ENCODE peak calls at places on chromosomes 4 and X, in four cellular contexts. Z is WTC11, U is A549, X is SK-N-SH. D is an unnamed sample.

GRCh38 chr4:153634737-153635353 is 49.2 kb upstream of the TLR2 start:
- DNase-seq in X (peak), U (peak), Z (no peak), D (peak)

GRCh38 chr4:146776691-146777090 is 138.0 kb downstream of the POU4F2 start:
- DNase-seq in X (no peak), U (no peak), Z (no peak), D (no peak)

GRCh38 chrX:101057095-101057714 is 5.3 kb upstream of the TRMT2B start:
- DNase-seq in Z (no peak), U (no peak), X (no peak), D (peak)

GRCh38 chr4:630661-631060 is 5.3 kb downstream of the PDE6B start:
- DNase-seq in X (no peak), Z (peak), U (no peak), D (no peak)

GRCh38 chrX:54087661-54088060 is 43.4 kb upstream of the PHF8 start:
- DNase-seq in U (no peak), X (no peak), Z (no peak), D (no peak)

GRCh38 chr4:84697159-84697558 is 114.2 kb downstream of the CDS1 start:
- DNase-seq in U (no peak), Z (no peak), X (no peak), D (no peak)

GRCh38 chrX:130497531-130497930 is 95.7 kb downstream of the RBMX2 start:
- DNase-seq in U (no peak), Z (no peak), X (no peak), D (no peak)

GRCh38 chr4:128974203-128974602 is 119.1 kb downstream of the SCLT1 start:
- DNase-seq in U (no peak), X (peak), Z (no peak), D (peak)

GRCh38 chr4:101200561-101200960 is 146.8 kb downstream of the PPP3CA start:
- DNase-seq in X (no peak), Z (no peak), U (peak), D (peak)

GRCh38 chr4:76736434-76736833 is 161.5 kb downstream of the SOWAHB start:
- DNase-seq in X (no peak), Z (no peak), U (no peak), D (no peak)

GRCh38 chrX:36160056-36160455 is 240.5 kb downstream of the CFAP47 start:
- DNase-seq in Z (no peak), U (no peak), X (no peak), D (no peak)

GRCh38 chr4:39406763-39407583 is at the start of gene KLB:
- DNase-seq in Z (no peak), U (peak), X (no peak), D (no peak)

GRCh38 chrX:119455264-119455663 is 13.0 kb upstream of the SLC25A5 start:
- DNase-seq in Z (no peak), U (peak), X (no peak), D (no peak)

GRCh38 chr4:175998782-175999181 is 66.9 kb upstream of the WDR17 start:
- DNase-seq in Z (peak), U (peak), X (no peak), D (no peak)

GRCh38 chr4:46399440-46399839 is 9.5 kb upstream of the GABRA2 start:
- DNase-seq in U (no peak), Z (no peak), X (no peak), D (no peak)

GRCh38 chrX:107659768-107660167 is 31.5 kb downstream of the PRPS1 start:
- DNase-seq in U (peak), Z (no peak), X (peak), D (peak)

GRCh38 chr4:2259036-2259540 is 2.8 kb downstream of the MXD4 start:
- DNase-seq in U (no peak), X (no peak), Z (no peak), D (no peak)

GRCh38 chr4:85498068-85498733 is 23.3 kb downstream of the ARHGAP24 start:
- DNase-seq in Z (no peak), U (peak), X (no peak), D (no peak)

GRCh38 chr4:104901438-104901837 is 245.2 kb upstream of the TET2 start:
- DNase-seq in X (no peak), Z (no peak), U (no peak), D (no peak)
- TF ChIP-seq MAX in X (no peak), Z (no peak), U (no peak), D (no peak)

GRCh38 chr4:127622621-127622922 is 10.2 kb upstream of the INTU start:
- DNase-seq in Z (peak), U (no peak), X (no peak), D (no peak)

GRCh38 chr4:127624176-127624575 is 8.6 kb upstream of the INTU start:
- DNase-seq in X (no peak), Z (no peak), U (no peak), D (no peak)

GRCh38 chr4:127623755-127624087 is 9.0 kb upstream of the INTU start:
- DNase-seq in U (peak), Z (no peak), X (no peak), D (peak)

GRCh38 chr4:127618427-127618826 is 14.3 kb upstream of the INTU start:
- DNase-seq in X (no peak), U (no peak), Z (no peak), D (no peak)

DNA sequence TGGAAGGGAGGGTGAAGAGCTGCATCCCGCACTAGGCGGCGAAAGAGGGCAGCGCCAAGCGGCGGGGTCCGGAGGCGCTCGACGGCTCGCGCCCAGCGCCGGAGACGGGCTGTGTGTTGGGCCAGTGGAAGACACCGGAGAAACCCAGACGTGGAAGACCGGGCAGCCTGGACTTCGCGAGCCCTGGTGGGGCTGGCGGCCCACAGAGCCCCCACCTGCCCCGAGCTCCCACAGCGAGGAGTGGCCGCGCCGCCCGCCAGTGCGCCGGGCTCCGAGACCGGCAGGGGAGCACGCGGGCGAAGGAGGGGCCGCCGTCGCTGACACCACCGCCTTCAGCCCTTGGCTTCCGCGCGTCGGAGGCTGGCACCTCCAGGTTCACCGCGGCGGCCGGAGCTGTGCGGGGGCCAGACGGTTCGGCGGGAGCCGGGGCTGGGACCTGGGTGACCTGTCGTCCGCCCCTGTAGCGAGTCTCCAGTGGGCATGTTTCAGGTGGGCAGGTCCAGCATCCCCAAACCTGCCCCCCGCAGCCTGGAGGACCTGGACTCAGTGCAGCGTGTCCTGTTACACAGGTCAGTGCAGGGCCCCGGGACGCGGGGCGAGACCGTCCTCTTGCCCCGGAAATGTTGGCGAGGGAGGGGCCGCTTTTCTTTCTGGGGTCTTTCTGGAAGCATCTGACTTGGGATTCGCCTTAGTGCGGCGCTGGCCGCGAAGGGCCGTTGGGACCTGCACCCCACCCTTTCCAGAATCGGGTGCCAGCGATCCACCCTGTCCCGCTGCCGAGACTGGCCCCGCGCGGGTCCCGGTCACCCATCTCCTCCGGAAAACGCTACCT is 9.6 kb upstream of the INTU start:
- DNase-seq in X (peak), U (peak), Z (peak), D (peak)
- TF ChIP-seq CTCF in X (peak), U (no peak), Z (no peak), D (peak)

DNA sequence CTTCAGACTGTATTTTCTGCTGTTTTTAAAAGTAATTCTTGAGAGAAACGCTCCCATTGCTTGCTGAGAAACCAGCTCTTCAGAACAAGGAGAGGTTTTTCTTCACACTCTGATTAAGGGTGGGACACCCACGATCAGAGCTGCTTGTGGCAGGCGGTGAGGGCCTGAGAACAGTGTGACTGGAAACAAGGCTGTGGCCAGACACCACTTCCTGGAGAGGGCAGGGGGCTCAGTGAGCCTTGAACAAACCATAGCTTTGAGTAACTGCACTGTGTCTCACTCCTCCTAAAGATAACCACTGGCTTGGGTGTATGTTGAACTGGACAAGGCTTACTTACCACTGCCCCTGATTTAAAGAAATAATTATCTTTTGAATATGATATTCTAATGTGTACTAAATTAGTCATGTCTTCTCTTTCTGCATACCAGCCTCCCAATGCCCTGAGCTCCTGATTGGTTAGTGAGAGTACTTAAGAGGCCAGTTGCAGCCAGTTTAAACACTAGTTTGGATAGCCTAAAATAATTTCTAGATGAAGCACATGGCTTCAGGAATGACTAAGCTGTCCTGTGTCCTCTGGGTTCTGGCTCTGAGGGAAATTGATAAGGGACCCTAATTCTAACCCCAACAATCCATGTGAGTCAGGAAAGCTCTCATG is 3.7 kb upstream of the GPR82 start:
- DNase-seq in Z (no peak), X (no peak), U (no peak), D (no peak)
- TF ChIP-seq MAX in Z (no peak), X (no peak), U (no peak), D (no peak)

GRCh38 chr4:92735025-92735665 is 431.4 kb downstream of the GRID2 start:
- DNase-seq in Z (no peak), X (no peak), U (no peak), D (no peak)
- TF ChIP-seq CTCF in Z (no peak), X (peak), U (no peak), D (no peak)

GRCh38 chr4:25823632-25824031 is 39.2 kb downstream of the SEL1L3 start:
- DNase-seq in X (no peak), U (no peak), Z (no peak), D (no peak)
- TF ChIP-seq MAX in X (no peak), U (no peak), Z (no peak), D (no peak)

D was measured in endothelial cell of umbilical vein.